ENCODE peak calls at places on chromosome 5, in nine cellular contexts. O, N, A, S, M, Z, U, X and C are unnamed samples.

GRCh38 chr5:107670028-107670926 is 460 bp downstream of the EFNA5 start:
- DNase-seq in O (peak; percentile 44), N (peak; percentile 13), A (peak; percentile 2), S (peak; percentile 62), M (peak; percentile 27), Z (peak; percentile 12), U (no peak), X (peak; percentile 56), C (peak; percentile 32)

GRCh38 chr5:171706736-171707440 is 78.7 kb upstream of the SMIM23 start:
- DNase-seq in O (no peak), N (no peak), A (no peak), S (no peak), M (no peak), Z (no peak), U (no peak), X (no peak), C (no peak)

GRCh38 chr5:14186132-14186830 is 43.1 kb downstream of the TRIO start:
- DNase-seq in O (no peak), N (no peak), A (peak; percentile 85), S (no peak), M (no peak), Z (no peak), U (no peak), X (peak; percentile 80), C (no peak)

GRCh38 chr5:169637085-169637855 is at the start of gene DOCK2:
- DNase-seq in O (no peak), N (no peak), A (no peak), S (peak; percentile 87), M (peak; percentile 72), Z (peak; percentile 78), U (peak; percentile 14), X (no peak), C (no peak)

GRCh38 chr5:55234171-55234700 is 828 bp upstream of the CCNO start:
- DNase-seq in O (peak; percentile 32), N (no peak), A (peak; percentile 19), S (no peak), M (peak; percentile 83), Z (no peak), U (no peak), X (peak; percentile 35), C (peak; percentile 49)

GRCh38 chr5:4487581-4487980 is 652.5 kb upstream of the ADAMTS16 start:
- DNase-seq in O (no peak), N (no peak), A (no peak), S (no peak), M (no peak), Z (no peak), U (no peak), X (no peak), C (no peak)

GRCh38 chr5:97534166-97534565 is 351.1 kb upstream of the RIOK2 start:
- DNase-seq in O (no peak), N (peak; percentile 18), A (peak; percentile 94), S (no peak), M (peak; percentile 26), Z (no peak), U (no peak), X (peak; percentile 75), C (peak; percentile 35)

GRCh38 chr5:59299006-59299405 is 594.5 kb downstream of the PDE4D start:
- DNase-seq in O (no peak), N (no peak), A (no peak), S (no peak), M (no peak), Z (no peak), U (no peak), X (peak; percentile 87), C (no peak)

GRCh38 chr5:56561-57290 is 35.2 kb upstream of the PLEKHG4B start:
- DNase-seq in O (no peak), N (no peak), A (peak; percentile 52), S (no peak), M (no peak), Z (no peak), U (no peak), X (no peak), C (no peak)

DNA sequence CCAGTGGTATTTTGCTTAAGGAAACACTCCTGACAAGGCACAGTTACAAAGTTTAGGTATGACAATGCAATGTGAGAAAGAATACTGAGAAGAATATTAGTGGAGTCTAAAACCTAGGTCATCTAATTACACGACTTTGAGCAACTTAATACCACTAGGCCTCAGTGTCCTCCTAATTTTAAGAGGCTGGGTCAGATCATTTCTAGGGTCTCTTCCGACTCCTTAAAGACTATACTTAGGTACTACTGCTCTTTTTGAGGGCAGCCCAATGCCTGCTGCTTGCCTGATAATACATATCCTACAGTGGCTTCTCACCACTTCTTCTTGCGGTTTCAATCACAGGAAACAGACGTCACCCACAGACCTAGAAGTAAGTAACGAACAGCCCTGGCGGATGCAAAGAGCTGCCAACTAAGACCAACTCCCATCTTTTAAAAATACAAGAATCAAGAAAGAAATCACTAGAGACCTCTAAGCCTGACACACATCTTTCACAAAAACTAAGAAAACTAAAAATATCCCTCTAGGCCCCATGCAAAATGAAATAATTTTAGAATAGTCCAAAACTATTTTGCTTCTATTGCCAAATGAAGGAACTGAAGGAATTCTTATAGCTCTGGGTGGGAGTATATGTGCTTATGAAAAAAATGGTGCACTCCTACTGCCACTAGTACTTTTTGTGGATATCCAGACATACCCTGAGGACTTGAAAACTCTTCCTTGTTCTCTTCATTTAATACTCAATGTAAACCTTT is 13.1 kb downstream of the DIAPH1 start:
- DNase-seq in O (no peak), N (no peak), A (no peak), S (no peak), M (peak; percentile 60), Z (peak; percentile 20), U (peak; percentile 34), X (peak; percentile 88), C (no peak)
- TF ChIP-seq POLR2A in O (no peak), N (no peak), A (no peak), S (no peak), M (no peak), Z (no peak), U (no peak), X (no peak), C (no peak)

GRCh38 chr5:7394889-7395431 is 978 bp upstream of the ADCY2 start:
- DNase-seq in O (peak; percentile 40), N (no peak), A (no peak), S (no peak), M (no peak), Z (no peak), U (no peak), X (no peak), C (no peak)

GRCh38 chr5:7395432-7396168 is at the start of gene ADCY2:
- DNase-seq in O (peak; percentile 59), N (no peak), A (no peak), S (no peak), M (no peak), Z (no peak), U (no peak), X (no peak), C (no peak)

GRCh38 chr5:7397005-7397546 is 1.1 kb downstream of the ADCY2 start:
- DNase-seq in O (no peak), N (no peak), A (no peak), S (no peak), M (no peak), Z (no peak), U (no peak), X (no peak), C (no peak)

GRCh38 chr5:7397935-7398334 is 2.0 kb downstream of the ADCY2 start:
- DNase-seq in O (no peak), N (no peak), A (no peak), S (no peak), M (no peak), Z (no peak), U (no peak), X (no peak), C (no peak)

DNA sequence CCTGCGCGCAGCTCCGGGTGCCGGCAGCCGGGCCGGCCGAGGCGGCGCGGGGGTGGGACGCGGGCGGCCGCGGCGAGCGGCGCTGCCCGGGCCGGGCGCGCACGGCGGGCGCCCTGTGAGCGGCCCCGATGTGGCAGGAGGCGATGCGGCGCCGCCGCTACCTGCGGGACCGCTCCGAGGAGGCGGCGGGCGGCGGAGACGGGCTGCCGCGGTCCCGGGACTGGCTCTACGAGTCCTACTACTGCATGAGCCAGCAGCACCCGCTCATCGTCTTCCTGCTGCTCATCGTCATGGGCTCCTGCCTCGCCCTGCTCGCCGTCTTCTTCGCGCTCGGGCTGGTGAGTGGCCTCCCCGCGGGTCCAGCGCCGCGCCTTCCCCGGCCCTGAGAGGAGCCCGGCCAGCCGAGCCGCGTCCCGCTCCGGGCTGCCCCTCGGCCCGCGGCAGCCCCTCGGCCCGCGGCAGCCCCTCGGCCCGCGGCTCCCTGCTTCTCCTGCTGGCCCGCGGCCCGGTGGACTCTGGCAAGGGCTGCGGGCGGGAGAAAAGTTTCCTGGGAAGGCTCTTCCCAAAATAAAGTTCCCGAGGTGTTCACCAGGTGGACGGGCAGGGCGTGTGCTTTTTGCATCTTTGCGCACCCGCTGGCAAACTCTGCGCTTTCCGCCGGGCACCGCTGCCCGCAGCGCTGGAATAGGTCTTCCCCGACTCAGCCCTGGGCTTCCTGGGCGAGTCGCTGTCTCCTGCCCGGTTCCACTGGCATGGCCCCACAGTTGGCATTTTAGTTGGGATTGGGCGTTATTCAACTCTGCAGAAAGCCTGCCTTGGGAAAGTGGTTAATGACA is 449 bp downstream of the ADCY2 start:
- DNase-seq in O (peak; percentile 55), N (no peak), A (no peak), S (no peak), M (no peak), Z (no peak), U (no peak), X (no peak), C (no peak)
- TF ChIP-seq POLR2A in O (no peak), N (no peak), A (no peak), S (no peak), M (no peak), Z (no peak), U (no peak), X (no peak), C (no peak)

GRCh38 chr5:108747111-108748009 is at the start of gene FER:
- DNase-seq in O (no peak), N (peak; percentile 48), A (peak; percentile 79), S (no peak), M (no peak), Z (no peak), U (no peak), X (peak; percentile 73), C (peak; percentile 20)
- TF ChIP-seq POLR2A in O (no peak), N (no peak), A (no peak), S (no peak), M (no peak), Z (peak; percentile 84), U (peak; percentile 37), X (peak; percentile 68), C (no peak)

GRCh38 chr5:173706700-173707099 is 90.2 kb upstream of the BOD1 start:
- DNase-seq in O (no peak), N (no peak), A (no peak), S (no peak), M (no peak), Z (no peak), U (no peak), X (no peak), C (no peak)

GRCh38 chr5:173705512-173705825 is 89.0 kb upstream of the BOD1 start:
- DNase-seq in O (no peak), N (no peak), A (no peak), S (no peak), M (no peak), Z (no peak), U (no peak), X (no peak), C (no peak)

GRCh38 chr5:173699959-173700358 is 83.5 kb upstream of the BOD1 start:
- DNase-seq in O (no peak), N (no peak), A (no peak), S (no peak), M (no peak), Z (no peak), U (no peak), X (no peak), C (no peak)

GRCh38 chr5:173704615-173705511 is 88.4 kb upstream of the BOD1 start:
- DNase-seq in O (no peak), N (no peak), A (no peak), S (no peak), M (no peak), Z (no peak), U (no peak), X (no peak), C (no peak)

GRCh38 chr5:173703466-173703865 is 87.0 kb upstream of the BOD1 start:
- DNase-seq in O (no peak), N (no peak), A (no peak), S (no peak), M (no peak), Z (no peak), U (no peak), X (no peak), C (no peak)
- TF ChIP-seq POLR2A in O (no peak), N (no peak), A (no peak), S (no peak), M (no peak), Z (no peak), U (no peak), X (no peak), C (no peak)